ENCODE peak calls at places on chromosomes 4 and X, in four cellular contexts. B is NCI-H446 treated with DMSO at 0.1 percent for 48 hours; U is activated T-helper 1 cell treated with anti-CD3 and anti-CD28 coated beads, Interleukin-2, amount 50 U/mL, for 16 hours; M is cardiac muscle cell. V is an unnamed sample.
A peak's percentile ranks its signal among the peaks of the same experiment; 100 is the strongest.

GRCh38 chrX:149185087-149185486 is 320.0 kb downstream of the IDS start:
- DNase-seq in B (no peak), U (no peak), M (peak; percentile 46), V (no peak)

GRCh38 chr4:181966084-181966483 is 277.1 kb upstream of the TENM3 start:
- DNase-seq in B (no peak), U (no peak), M (no peak), V (peak; percentile 53)

GRCh38 chr4:41160010-41160789 is 54.1 kb downstream of the APBB2 start:
- DNase-seq in B (no peak), U (no peak), M (peak; percentile 93), V (peak; percentile 76)

GRCh38 chr4:151246742-151247141 is 30.2 kb upstream of the PRSS48 start:
- DNase-seq in B (no peak), U (no peak), M (no peak), V (no peak)

GRCh38 chr4:72629540-72629939 is 60.5 kb upstream of the ADAMTS3 start:
- DNase-seq in B (no peak), U (no peak), M (peak; percentile 53), V (no peak)

GRCh38 chrX:45515262-45516215 is 314.9 kb upstream of the DIPK2B start:
- DNase-seq in B (peak; percentile 43), U (no peak), M (peak; percentile 87), V (peak; percentile 57)

GRCh38 chrX:52424658-52425057 is 55.8 kb downstream of the XAGE2 start:
- DNase-seq in B (no peak), U (no peak), M (no peak), V (peak; percentile 9)

GRCh38 chr4:174553828-174554227 is 31.5 kb upstream of the HPGD start:
- DNase-seq in B (no peak), U (no peak), M (peak; percentile 29), V (peak; percentile 20)

GRCh38 chr4:7337196-7338058 is 97.3 kb downstream of the PSAPL1 start:
- DNase-seq in B (no peak), U (no peak), M (no peak), V (no peak)

GRCh38 chrX:12052109-12052508 is 86.2 kb upstream of the FRMPD4 start:
- DNase-seq in B (no peak), U (no peak), M (no peak), V (no peak)

GRCh38 chr4:56505269-56506109 is at the start of gene ARL9:
- DNase-seq in B (no peak), U (peak; percentile 39), M (peak; percentile 75), V (peak; percentile 65)

GRCh38 chr4:126563389-126563788 is 1069.4 kb upstream of the INTU start:
- DNase-seq in B (no peak), U (no peak), M (no peak), V (no peak)

GRCh38 chr4:98780111-98780549 is 121.7 kb upstream of the TSPAN5 start:
- DNase-seq in B (no peak), U (no peak), M (peak; percentile 91), V (no peak)